ENCODE peak calls at places on chromosomes 7 and 10, in four cellular contexts. O is suprapubic skin, D is right atrium auricular region, Z is heart left ventricle. P is an unnamed sample.

GRCh38 chr7:46937826-46938225 is 644.1 kb downstream of the TNS3 start:
- DNase-seq in D (no peak), Z (no peak), O (no peak), P (no peak)

GRCh38 chr7:1913290-1914282 is 243.5 kb downstream of the ELFN1 start:
- DNase-seq in O (no peak), Z (no peak), D (no peak), P (no peak)

GRCh38 chr7:157759246-157759805 is 422.5 kb downstream of the DNAJB6 start:
- DNase-seq in D (no peak), O (no peak), Z (no peak), P (no peak)

GRCh38 chr10:1368772-1369171 is 312.6 kb downstream of the WDR37 start:
- DNase-seq in O (no peak), Z (no peak), D (peak), P (no peak)

GRCh38 chr10:49268185-49268584 is 30.8 kb upstream of the C10orf71 start:
- DNase-seq in O (no peak), Z (no peak), D (no peak), P (no peak)

GRCh38 chr10:101367569-101368453 is 13.8 kb downstream of the BTRC start:
- DNase-seq in O (no peak), D (no peak), Z (no peak), P (no peak)

GRCh38 chr10:3077506-3077905 is 10.2 kb downstream of the PFKP start:
- DNase-seq in D (no peak), O (no peak), Z (no peak), P (no peak)

GRCh38 chr7:68176974-68177373 is 1180.3 kb downstream of the TYW1 start:
- DNase-seq in O (no peak), Z (peak), D (no peak), P (no peak)

GRCh38 chr10:126090911-126091728 is 194.8 kb downstream of the FANK1 start:
- DNase-seq in D (no peak), O (no peak), Z (no peak), P (peak)

GRCh38 chr7:632831-633210 is 93.7 kb upstream of the DNAAF5 start:
- DNase-seq in D (no peak), O (no peak), Z (no peak), P (no peak)

GRCh38 chr7:38932509-38933168 is 23.6 kb upstream of the VPS41 start:
- DNase-seq in O (no peak), Z (peak), D (no peak), P (no peak)

GRCh38 chr10:106904209-106904608 is 260.3 kb downstream of the SORCS1 start:
- DNase-seq in D (no peak), O (no peak), Z (no peak), P (no peak)

GRCh38 chr7:127512587-127512986 is 72.8 kb downstream of the GCC1 start:
- DNase-seq in O (no peak), D (no peak), Z (no peak), P (no peak)

GRCh38 chr7:128358233-128358632 is 3.3 kb downstream of the PRRT4 start:
- DNase-seq in Z (no peak), O (no peak), D (no peak), P (no peak)

GRCh38 chr7:74427974-74428373 is 25.7 kb upstream of the GTF2IRD1 start:
- DNase-seq in Z (no peak), D (no peak), O (no peak), P (no peak)

GRCh38 chr10:17425584-17426262 is 28.7 kb downstream of the ST8SIA6 start:
- DNase-seq in O (no peak), Z (no peak), D (no peak), P (no peak)

GRCh38 chr7:19146699-19147098 is 1.5 kb upstream of the FERD3L start:
- DNase-seq in O (no peak), D (no peak), Z (no peak), P (no peak)

GRCh38 chr10:11742779-11743298 is 657 bp downstream of the ECHDC3 start:
- DNase-seq in Z (peak), D (no peak), O (no peak), P (no peak)

GRCh38 chr10:29067161-29067560 is 221.7 kb upstream of the LYZL1 start:
- DNase-seq in D (no peak), O (no peak), Z (no peak), P (no peak)

GRCh38 chr7:333399-333776 is 43.4 kb downstream of the FOXL3 start:
- DNase-seq in D (peak), O (no peak), Z (peak), P (peak)

GRCh38 chr10:9331583-9332008 is 1277.1 kb downstream of the GATA3 start:
- DNase-seq in D (no peak), Z (no peak), O (no peak), P (no peak)

GRCh38 chr10:62248465-62248864 is 20.2 kb downstream of the RTKN2 start:
- DNase-seq in D (no peak), O (no peak), Z (no peak), P (no peak)

GRCh38 chr7:151057989-151058765 is 480 bp upstream of the CDK5 start:
- DNase-seq in D (peak), O (peak), Z (peak), P (peak)

GRCh38 chr7:141071260-141071854 is 2.5 kb upstream of the TMEM178B start:
- DNase-seq in O (no peak), D (no peak), Z (peak), P (no peak)

GRCh38 chr7:10940748-10941358 is 32.8 kb upstream of the PHF14 start:
- DNase-seq in Z (no peak), O (no peak), D (no peak), P (no peak)

GRCh38 chr7:116521046-116521664 is 3.7 kb upstream of the CAV1 start:
- DNase-seq in Z (no peak), D (no peak), O (no peak), P (no peak)

GRCh38 chr7:148987751-148988512 is 40.4 kb downstream of the PDIA4 start:
- DNase-seq in Z (no peak), O (no peak), D (no peak), P (no peak)

DNA sequence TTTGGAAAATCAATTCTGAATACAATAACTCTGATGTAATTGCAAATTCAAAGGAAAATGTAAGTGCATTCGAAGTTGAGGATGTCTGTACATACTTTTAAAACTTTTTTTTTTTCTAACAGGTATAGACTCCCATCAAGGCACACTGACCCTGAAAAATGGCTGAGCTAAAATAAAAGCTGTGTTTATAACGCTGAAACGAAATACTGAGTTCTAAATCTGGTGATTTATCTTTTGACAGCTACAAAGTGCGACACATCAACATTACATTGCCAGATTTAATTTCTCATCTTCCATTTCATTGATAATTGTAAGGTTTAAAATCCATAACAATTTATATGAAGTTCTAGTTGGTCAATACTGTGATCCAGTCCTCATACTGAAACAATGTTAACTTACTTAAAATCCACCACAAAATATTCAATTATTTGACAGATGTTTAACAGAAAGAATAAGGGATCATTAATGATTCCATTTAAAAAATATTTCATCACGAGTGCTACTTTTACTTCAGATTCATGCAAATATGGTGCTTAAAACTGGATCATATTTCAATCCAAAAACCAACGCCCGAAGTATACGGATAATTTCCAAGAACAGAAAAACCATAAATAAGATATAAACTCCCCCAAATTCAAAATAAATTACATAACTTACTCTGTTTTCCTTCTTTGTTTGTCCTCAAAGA is 1.4 kb downstream of the RAB11FIP2 start:
- DNase-seq in D (no peak), Z (no peak), O (no peak), P (no peak)
- H3K4me3 ChIP-seq in D (peak), Z (peak), O (peak), P (peak)

GRCh38 chr10:133394064-133394663 is at the start of gene MTG1:
- DNase-seq in Z (peak), D (peak), O (peak), P (peak)
- H3K4me3 ChIP-seq in Z (peak), D (peak), O (peak), P (peak)

GRCh38 chr7:129781128-129781855 is 169.8 kb downstream of the NRF1 start:
- DNase-seq in O (peak), Z (no peak), D (no peak), P (no peak)

GRCh38 chr7:129778770-129779601 is 167.5 kb downstream of the NRF1 start:
- DNase-seq in D (no peak), O (peak), Z (no peak), P (no peak)

GRCh38 chr7:129779602-129780256 is 168.2 kb downstream of the NRF1 start:
- DNase-seq in Z (no peak), D (no peak), O (no peak), P (no peak)

GRCh38 chr7:129781856-129782256 is 170.3 kb downstream of the NRF1 start:
- DNase-seq in D (no peak), O (peak), Z (no peak), P (no peak)

GRCh38 chr7:129780257-129781127 is 169.0 kb downstream of the NRF1 start:
- DNase-seq in Z (no peak), O (peak), D (no peak), P (peak)
- H3K4me3 ChIP-seq in Z (peak), O (peak), D (peak), P (peak)

GRCh38 chr7:111094387-111094786 is 3.5 kb downstream of the LRRN3 start:
- DNase-seq in D (no peak), O (no peak), Z (no peak), P (no peak)
- H3K4me3 ChIP-seq in D (no peak), O (no peak), Z (no peak), P (no peak)

GRCh38 chr10:72802291-72803118 is 91.0 kb upstream of the OIT3 start:
- DNase-seq in Z (no peak), O (no peak), D (no peak), P (no peak)
- H3K4me3 ChIP-seq in Z (no peak), O (no peak), D (peak), P (no peak)